ENCODE peak calls at places on chromosomes 16 and 17, in five cellular contexts. U, C, Q, T and P are unnamed samples.
A peak's percentile ranks its signal among the peaks of the same experiment; 100 is the strongest.

GRCh38 chr16:57480127-57480753 is 6.1 kb downstream of the DOK4 start:
- DNase-seq in U (peak; percentile 90), C (peak; percentile 90), Q (no peak), T (peak; percentile 74), P (no peak)

GRCh38 chr17:66275651-66276050 is 26.8 kb upstream of the PRKCA start:
- DNase-seq in U (no peak), C (peak; percentile 59), Q (no peak), T (no peak), P (peak; percentile 73)

GRCh38 chr16:85991856-85992255 is 92.9 kb downstream of the IRF8 start:
- DNase-seq in U (no peak), C (no peak), Q (no peak), T (no peak), P (no peak)

GRCh38 chr17:69192754-69193153 is 35.9 kb downstream of the ABCA10 start:
- DNase-seq in U (no peak), C (no peak), Q (no peak), T (no peak), P (no peak)

GRCh38 chr16:10862432-10862831 is 14.6 kb upstream of the CIITA start:
- DNase-seq in U (no peak), C (no peak), Q (no peak), T (peak; percentile 78), P (peak; percentile 83)

GRCh38 chr17:72393553-72393952 is 272.7 kb downstream of the SOX9 start:
- DNase-seq in U (no peak), C (no peak), Q (no peak), T (no peak), P (no peak)

GRCh38 chr17:9334536-9335446 is 240.8 kb downstream of the STX8 start:
- DNase-seq in U (no peak), C (peak; percentile 26), Q (no peak), T (no peak), P (no peak)

GRCh38 chr17:15966879-15967248 is 21.9 kb downstream of the ADORA2B start:
- DNase-seq in U (no peak), C (no peak), Q (no peak), T (peak; percentile 74), P (no peak)

GRCh38 chr17:48488548-48489106 is 42.2 kb downstream of the HOXB1 start:
- DNase-seq in U (no peak), C (peak; percentile 31), Q (peak; percentile 35), T (no peak), P (no peak)

GRCh38 chr17:31274252-31274651 is 22.8 kb downstream of the OMG start:
- DNase-seq in U (no peak), C (peak; percentile 4), Q (no peak), T (no peak), P (peak; percentile 43)

GRCh38 chr17:40625311-40625710 is 22.3 kb downstream of the SMARCE1 start:
- DNase-seq in U (no peak), C (no peak), Q (no peak), T (no peak), P (no peak)

GRCh38 chr16:89988951-89989350 is 30.3 kb downstream of the DBNDD1 start:
- DNase-seq in U (no peak), C (no peak), Q (no peak), T (no peak), P (no peak)

GRCh38 chr16:88837806-88838205 is 18.9 kb downstream of the GALNS start:
- DNase-seq in U (no peak), C (no peak), Q (no peak), T (no peak), P (no peak)

GRCh38 chr17:72602517-72603345 is 481.9 kb downstream of the SOX9 start:
- DNase-seq in U (no peak), C (no peak), Q (peak; percentile 19), T (no peak), P (no peak)

GRCh38 chr16:25092489-25092888 is 19.1 kb upstream of the LCMT1 start:
- DNase-seq in U (no peak), C (no peak), Q (no peak), T (no peak), P (no peak)

GRCh38 chr17:77279448-77280303 is 138.9 kb downstream of the SEC14L1 start:
- DNase-seq in U (no peak), C (peak; percentile 81), Q (no peak), T (peak; percentile 62), P (no peak)

GRCh38 chr17:48542114-48542955 is 2.6 kb downstream of the HOXB2 start:
- DNase-seq in U (no peak), C (no peak), Q (no peak), T (no peak), P (no peak)

GRCh38 chr16:30748634-30749445 is 615 bp downstream of the PHKG2 start:
- DNase-seq in U (peak; percentile 75), C (peak; percentile 69), Q (peak; percentile 25), T (no peak), P (no peak)

GRCh38 chr16:24255446-24256352 is at the start of gene CACNG3:
- DNase-seq in U (no peak), C (peak; percentile 90), Q (peak; percentile 37), T (no peak), P (no peak)

GRCh38 chr17:68906638-68907037 is 48.6 kb downstream of the ABCA8 start:
- DNase-seq in U (no peak), C (peak; percentile 18), Q (peak; percentile 19), T (no peak), P (no peak)

GRCh38 chr17:34579979-34580684 is 750 bp downstream of the TMEM132E start:
- DNase-seq in U (no peak), C (peak; percentile 37), Q (no peak), T (peak; percentile 30), P (no peak)
- H3K4me3 ChIP-seq in U (peak overlapping the region; percentile 75), C (peak overlapping the region; percentile 52), Q (no peak overlapping the region), T (no peak overlapping the region), P (no peak overlapping the region)

GRCh38 chr16:84144859-84145639 is at the start of the genes DNAAF1 and HSDL1:
- DNase-seq in U (peak; percentile 90), C (peak; percentile 97), Q (peak; percentile 92), T (peak; percentile 93), P (peak; percentile 13)
- TF ChIP-seq CTCF in U (no peak), C (peak; percentile 33), Q (peak; percentile 50), T (no peak), P (no peak)

GRCh38 chr16:15948532-15949209 is 745 bp upstream of the ABCC1 start:
- DNase-seq in U (no peak), C (no peak), Q (peak; percentile 55), T (no peak), P (no peak)
- H3K4me3 ChIP-seq in U (peak overlapping the region; percentile 99), C (peak overlapping the region; percentile 57), Q (peak overlapping the region; percentile 81), T (peak overlapping the region; percentile 24), P (peak overlapping the region; percentile 65)

DNA sequence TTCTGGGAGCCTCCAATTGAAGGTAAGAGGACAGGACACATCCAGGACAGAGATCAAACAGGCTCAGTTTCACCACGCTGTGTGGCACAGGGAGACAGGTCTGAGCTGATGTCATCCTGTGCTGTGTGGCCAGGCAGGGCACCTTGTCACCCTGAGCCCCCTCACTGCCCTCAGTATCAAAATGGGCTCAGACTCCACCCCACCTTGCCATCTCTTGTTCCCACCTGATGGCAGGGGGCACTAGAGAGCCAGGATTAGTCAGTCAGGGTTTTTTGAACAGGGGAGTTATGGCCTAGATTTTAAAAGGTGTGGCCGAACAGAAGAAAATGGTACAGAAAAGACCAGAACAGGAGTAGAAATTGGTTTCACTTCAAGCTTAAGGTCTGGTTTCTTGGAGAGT is 2.6 kb downstream of the KAT2A start:
- DNase-seq in U (no peak), C (no peak), Q (peak; percentile 71), T (no peak), P (no peak)
- TF ChIP-seq CTCF in U (no peak), C (peak; percentile 26), Q (peak; percentile 90), T (peak; percentile 12), P (peak; percentile 62)

GRCh38 chr17:81378941-81379511 is 16.2 kb upstream of the BAHCC1 start:
- DNase-seq in U (no peak), C (no peak), Q (no peak), T (no peak), P (no peak)
- H3K4me3 ChIP-seq in U (no peak overlapping the region), C (no peak overlapping the region), Q (no peak overlapping the region), T (no peak overlapping the region), P (no peak overlapping the region)

DNA sequence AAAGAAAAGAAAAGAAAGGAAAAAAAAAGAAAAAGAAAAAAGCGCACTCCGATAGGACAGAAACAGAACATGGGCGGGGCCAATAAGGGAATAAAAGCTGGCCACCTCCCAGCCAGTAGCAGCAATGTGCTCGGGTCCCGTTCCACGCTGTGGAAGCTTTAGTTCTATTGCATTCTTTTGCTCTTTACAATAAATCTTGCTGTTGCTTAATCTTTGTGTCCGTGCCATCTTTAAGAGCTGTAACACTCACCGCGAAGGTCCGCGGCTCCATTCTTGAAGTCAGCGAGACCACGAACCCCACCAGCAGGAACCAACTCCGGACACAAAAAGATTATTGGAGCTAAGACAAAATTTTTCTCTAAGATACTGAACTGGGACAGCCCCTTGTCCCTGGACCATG is 3.1 kb upstream of the ARL5C start:
- DNase-seq in U (no peak), C (no peak), Q (no peak), T (no peak), P (no peak)
- TF ChIP-seq CTCF in U (no peak), C (no peak), Q (no peak), T (no peak), P (no peak)

GRCh38 chr16:87463722-87464690 is 28.8 kb downstream of the ZCCHC14 start:
- DNase-seq in U (no peak), C (peak; percentile 42), Q (peak; percentile 13), T (peak; percentile 45), P (peak; percentile 29)
- H3K4me3 ChIP-seq in U (peak overlapping the region; percentile 61), C (no peak overlapping the region), Q (no peak overlapping the region), T (no peak overlapping the region), P (peak overlapping the region; percentile 3)

DNA sequence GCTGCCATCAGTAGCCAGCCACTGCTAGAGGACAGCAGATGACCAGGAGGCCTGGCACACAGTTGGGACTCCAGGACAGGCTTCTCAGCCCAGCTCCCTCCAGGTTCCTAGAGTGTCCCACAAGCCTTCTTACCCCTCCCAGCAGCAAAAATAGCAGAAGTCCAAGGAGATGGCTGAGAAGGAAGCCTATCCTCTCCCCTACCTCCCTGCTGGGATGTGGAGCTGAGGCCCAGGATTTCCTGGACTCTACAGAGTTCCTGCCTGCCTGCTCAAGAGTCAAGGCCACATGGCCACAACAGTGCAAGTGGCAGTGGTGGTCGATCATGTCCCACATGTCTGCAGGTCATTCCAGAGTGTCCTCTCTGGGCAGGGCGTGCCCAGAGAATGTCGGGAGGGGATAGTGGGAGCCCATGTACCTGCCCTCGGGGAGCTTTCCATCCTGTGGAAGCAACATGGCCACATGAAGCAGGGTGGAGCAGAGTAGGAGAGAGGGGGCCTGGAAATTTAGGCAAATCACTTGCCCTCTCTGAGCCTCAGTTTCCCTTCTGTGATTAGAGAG is 7.7 kb upstream of the HROB start:
- DNase-seq in U (no peak), C (no peak), Q (no peak), T (no peak), P (no peak)
- TF ChIP-seq CTCF in U (no peak), C (no peak), Q (no peak), T (no peak), P (no peak)

DNA sequence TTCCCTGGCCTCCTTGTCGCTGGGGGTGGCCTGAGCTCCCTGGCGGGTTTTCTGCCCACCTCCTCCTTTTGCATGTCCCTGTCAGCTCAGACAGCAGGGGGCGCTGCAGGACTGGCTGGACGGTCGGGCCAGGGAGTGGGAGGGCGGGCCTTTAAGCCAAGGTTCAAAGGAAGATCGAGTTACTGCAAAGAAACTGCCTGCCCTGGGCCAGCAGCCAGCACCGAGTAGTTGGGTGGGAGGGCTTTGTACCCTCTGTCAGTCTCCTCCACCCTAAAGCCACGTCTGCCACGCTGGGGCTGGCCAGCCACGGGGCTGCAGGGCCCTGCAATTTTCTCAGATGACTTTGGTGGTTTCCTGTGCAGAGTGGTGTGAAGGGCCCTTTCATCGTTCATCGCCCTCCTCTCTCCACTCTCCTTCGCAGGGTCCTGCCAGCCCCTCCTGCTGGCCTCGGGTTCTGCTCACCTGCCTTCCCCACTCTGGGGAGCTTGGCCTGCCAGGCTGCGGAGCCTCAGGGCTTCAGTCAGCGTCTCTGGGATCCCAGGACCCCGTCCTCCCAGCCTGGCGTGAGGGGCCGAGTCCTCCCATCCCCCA is 12.3 kb downstream of the GPR142 start:
- DNase-seq in U (peak; percentile 92), C (peak; percentile 95), Q (peak; percentile 88), T (peak; percentile 95), P (peak; percentile 18)
- H3K4me3 ChIP-seq in U (peak overlapping the region; percentile 62), C (no peak overlapping the region), Q (no peak overlapping the region), T (no peak overlapping the region), P (no peak overlapping the region)